ENCODE peak calls at places on chromosomes 4 and X, in four cellular contexts. J is Right ventricle myocardium superior; B is AG20443; L is stimulated activated CD8-positive, alpha-beta memory T cell treated with anti-CD3 and anti-CD28 coated beads, Interleukin-7, amount 100 ng/mL, for 1 hour. O is an unnamed sample.

GRCh38 chr4:16897991-16898827 is at the start of gene LDB2:
- DNase-seq in B (peak; percentile 59), L (no peak), J (peak; percentile 83), O (peak; percentile 77)

GRCh38 chr4:76514087-76514486 is 79.1 kb downstream of the SHROOM3 start:
- DNase-seq in B (no peak), J (no peak), L (no peak), O (no peak)

GRCh38 chrX:153578200-153578835 is 20.6 kb downstream of the CCNQ start:
- DNase-seq in B (no peak), J (no peak), L (no peak), O (no peak)

GRCh38 chr4:52106701-52107100 is 55.6 kb downstream of the SPATA18 start:
- DNase-seq in B (peak; percentile 43), J (no peak), L (no peak), O (no peak)

GRCh38 chr4:144355809-144356757 is 215.6 kb upstream of the GYPA start:
- DNase-seq in L (no peak), B (peak; percentile 66), J (no peak), O (no peak)

GRCh38 chrX:115232933-115233496 is 881 bp downstream of the LRCH2 start:
- DNase-seq in L (no peak), B (peak; percentile 3), J (no peak), O (no peak)

GRCh38 chr4:40550900-40551546 is 78.6 kb downstream of the RBM47 start:
- DNase-seq in L (no peak), J (no peak), B (peak; percentile 39), O (no peak)

GRCh38 chr4:19727141-19727540 is 524.6 kb upstream of the SLIT2 start:
- DNase-seq in L (no peak), B (no peak), J (no peak), O (no peak)

GRCh38 chrX:153974003-153974725 is 1.6 kb downstream of the TMEM187 start:
- DNase-seq in J (peak; percentile 49), L (no peak), B (no peak), O (no peak)

GRCh38 chr4:1207603-1208265 is 35.4 kb upstream of the SPON2 start:
- DNase-seq in J (peak; percentile 85), B (peak; percentile 90), L (no peak), O (peak; percentile 84)

GRCh38 chr4:71270901-71271300 is 67.9 kb upstream of the SLC4A4 start:
- DNase-seq in J (no peak), L (no peak), B (no peak), O (no peak)

O was measured in left ventricle myocardium superior.